ENCODE peak calls at places on chromosomes 5 and 9, in six cellular contexts. J is SK-N-SH, I is GM23248, F is lower lobe of right lung, C is uterus, E is MM.1S. V is an unnamed sample. For H3K4me1, the result is how much of the 10 kb centered on the place peaks cover.

GRCh38 chr9:133148351-133149129 is 15.2 kb downstream of the GBGT1 start:
- DNase-seq in J (peak), I (peak), F (peak), C (peak), E (peak), V (peak)

GRCh38 chr9:132995906-132996305 is 17.4 kb downstream of the GFI1B start:
- DNase-seq in J (peak), I (no peak), F (no peak), C (no peak), E (no peak), V (no peak)

GRCh38 chr9:38619556-38620447 is 594 bp downstream of the ANKRD18A start:
- DNase-seq in J (peak), I (peak), F (peak), C (no peak), E (peak), V (peak)

GRCh38 chr5:87411586-87412416 is 929 bp downstream of the CCNH start:
- DNase-seq in J (peak), I (peak), F (no peak), C (no peak), E (peak), V (no peak)

GRCh38 chr5:125059255-125060050 is 313.0 kb upstream of the ZNF608 start:
- DNase-seq in J (no peak), I (no peak), F (no peak), C (no peak), E (no peak), V (no peak)

GRCh38 chr5:115209279-115209678 is 39.6 kb upstream of the TRIM36 start:
- DNase-seq in J (no peak), I (no peak), F (no peak), C (no peak), E (peak), V (no peak)

GRCh38 chr5:130720355-130720754 is 444.7 kb downstream of the HINT1 start:
- DNase-seq in J (peak), I (peak), F (no peak), C (no peak), E (no peak), V (no peak)

GRCh38 chr9:133160742-133161541 is 2.8 kb downstream of the GBGT1 start:
- DNase-seq in J (peak), I (peak), F (peak), C (peak), E (peak), V (peak)

GRCh38 chr5:124986667-124987066 is 240.2 kb upstream of the ZNF608 start:
- DNase-seq in J (no peak), I (no peak), F (no peak), C (no peak), E (no peak), V (no peak)

GRCh38 chr5:55691265-55692105 is 20.6 kb downstream of the SLC38A9 start:
- DNase-seq in J (peak), I (peak), F (no peak), C (no peak), E (peak), V (no peak)

GRCh38 chr9:73684601-73685000 is 532.9 kb downstream of the ANXA1 start:
- DNase-seq in J (no peak), I (peak), F (no peak), C (no peak), E (no peak), V (no peak)

GRCh38 chr5:174687503-174687902 is 36.9 kb upstream of the MSX2 start:
- DNase-seq in J (no peak), I (no peak), F (no peak), C (no peak), E (no peak), V (no peak)

GRCh38 chr5:109836280-109836679 is 146.6 kb downstream of the MAN2A1 start:
- DNase-seq in J (no peak), I (no peak), F (no peak), C (no peak), E (no peak), V (no peak)

GRCh38 chr5:1135696-1136525 is 24.0 kb upstream of the SLC12A7 start:
- DNase-seq in J (no peak), I (no peak), F (no peak), C (no peak), E (no peak), V (no peak)

GRCh38 chr5:36657563-36657995 is 51.2 kb downstream of the SLC1A3 start:
- DNase-seq in J (no peak), I (peak), F (no peak), C (peak), E (no peak), V (no peak)

GRCh38 chr5:124393564-124394379 is 352.7 kb downstream of the ZNF608 start:
- DNase-seq in J (no peak), I (no peak), F (no peak), C (no peak), E (no peak), V (no peak)

GRCh38 chr5:78754655-78755054 is 106.1 kb upstream of the LHFPL2 start:
- DNase-seq in J (no peak), I (no peak), F (no peak), C (no peak), E (no peak), V (no peak)

GRCh38 chr5:1349246-1349645 is 4.3 kb upstream of the CLPTM1L start:
- DNase-seq in J (no peak), I (no peak), F (no peak), C (no peak), E (no peak), V (peak)

GRCh38 chr9:38142201-38142600 is 73.2 kb upstream of the SHB start:
- DNase-seq in J (no peak), I (peak), F (no peak), C (no peak), E (no peak), V (no peak)

GRCh38 chr5:135135530-135136201 is 101.6 kb upstream of the PITX1 start:
- DNase-seq in J (no peak), I (peak), F (peak), C (no peak), E (no peak), V (peak)

GRCh38 chr5:175344331-175345200 is 99.4 kb downstream of the DRD1 start:
- DNase-seq in J (no peak), I (peak), F (no peak), C (no peak), E (no peak), V (no peak)

GRCh38 chr9:121281614-121282291 is 13.8 kb downstream of the GSN start:
- DNase-seq in J (no peak), I (peak), F (peak), C (peak), E (no peak), V (peak)

GRCh38 chr5:122151640-122152039 is 22.3 kb downstream of the ZNF474 start:
- DNase-seq in J (no peak), I (peak), F (no peak), C (no peak), E (no peak), V (no peak)

GRCh38 chr9:38286357-38286756 is 106.1 kb upstream of the ALDH1B1 start:
- DNase-seq in J (no peak), I (no peak), F (no peak), C (no peak), E (no peak), V (no peak)

GRCh38 chr5:181005791-181006190 is 17.1 kb downstream of the BTNL3 start:
- DNase-seq in J (no peak), I (no peak), F (no peak), C (no peak), E (no peak), V (no peak)

GRCh38 chr5:73437126-73438047 is 11.2 kb downstream of the FOXD1 start:
- DNase-seq in J (peak), I (peak), F (no peak), C (no peak), E (peak), V (peak)

GRCh38 chr5:180291943-180292831 is at the start of gene MAPK9:
- DNase-seq in J (peak), I (peak), F (peak), C (peak), E (peak), V (peak)

GRCh38 chr9:12817702-12818101 is 42.9 kb downstream of the LURAP1L start:
- DNase-seq in J (no peak), I (peak), F (peak), C (no peak), E (no peak), V (peak)

GRCh38 chr9:70490478-70490877 is 76.0 kb upstream of the KLF9 start:
- DNase-seq in J (no peak), I (no peak), F (no peak), C (no peak), E (no peak), V (no peak)

GRCh38 chr9:84436386-84437114 is 96.0 kb upstream of the SLC28A3 start:
- DNase-seq in J (no peak), I (no peak), F (no peak), C (no peak), E (no peak), V (no peak)

GRCh38 chr5:124905256-124905655 is 158.8 kb upstream of the ZNF608 start:
- DNase-seq in J (no peak), I (no peak), F (no peak), C (no peak), E (no peak), V (no peak)

GRCh38 chr9:82513242-82513750 is 524.7 kb downstream of the SPATA31D1 start:
- DNase-seq in J (no peak), I (peak), F (no peak), C (peak), E (no peak), V (no peak)

GRCh38 chr9:91116711-91117110 is 245.0 kb downstream of the AUH start:
- DNase-seq in J (no peak), I (no peak), F (no peak), C (no peak), E (no peak), V (no peak)

GRCh38 chr9:95157491-95158151 is 159.9 kb downstream of the FANCC start:
- DNase-seq in J (peak), I (peak), F (no peak), C (peak), E (no peak), V (no peak)

DNA sequence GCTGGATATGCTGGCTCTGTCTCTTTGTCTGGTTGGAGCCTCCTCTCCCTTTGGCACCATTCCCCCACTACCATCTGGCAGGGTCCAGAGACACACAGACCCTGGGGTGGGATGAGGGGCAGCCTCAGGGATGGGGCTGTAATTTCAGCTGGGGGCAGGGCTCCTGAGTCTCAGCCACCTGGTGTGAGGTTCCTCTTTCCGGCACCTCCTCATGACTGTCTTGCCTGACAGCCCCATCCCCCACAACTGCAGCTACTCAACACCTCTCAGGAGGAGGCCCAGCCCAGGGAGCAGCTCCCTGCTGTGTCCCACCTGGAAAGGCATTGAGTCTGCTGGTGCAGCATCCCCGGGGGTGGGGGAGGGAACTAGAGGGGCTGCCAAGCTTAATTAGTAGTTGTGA is 11.7 kb upstream of the RPS14 start:
- DNase-seq in J (no peak), I (no peak), F (peak), C (no peak), E (peak), V (no peak)
- H3K4me1 ChIP-seq in J (under half), I (under half), F (under half), C (under half), E (under half), V (under half)

DNA sequence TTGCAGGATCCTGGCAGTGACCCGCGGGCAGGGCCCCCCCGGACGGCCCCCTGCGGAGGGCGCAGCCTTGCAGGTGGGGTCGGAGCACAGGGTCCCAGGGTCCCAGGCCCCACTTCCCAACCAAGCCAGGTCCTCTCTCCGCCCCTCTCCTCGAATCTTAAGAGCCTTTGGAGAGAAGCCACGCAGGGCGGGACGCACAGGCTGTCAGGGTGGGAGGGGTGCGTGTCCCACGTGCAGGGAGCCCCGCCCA is 18.4 kb upstream of the EGFL7 start:
- DNase-seq in J (no peak), I (peak), F (peak), C (no peak), E (no peak), V (peak)
- H3K4me3 ChIP-seq in J (no peak), I (peak), F (peak), C (peak), E (no peak), V (no peak)

GRCh38 chr5:177353093-177353492 is 1.6 kb upstream of the LMAN2 start:
- DNase-seq in J (no peak), I (no peak), F (no peak), C (no peak), E (no peak), V (no peak)
- H3K4me1 ChIP-seq in J (under half), I (under half), F (under half), C (under half), E (under half), V (under half)

GRCh38 chr5:6910950-6911349 is 197.7 kb downstream of the TENT4A start:
- DNase-seq in J (no peak), I (peak), F (no peak), C (no peak), E (no peak), V (no peak)

GRCh38 chr5:6915574-6915973 is 202.3 kb downstream of the TENT4A start:
- DNase-seq in J (no peak), I (no peak), F (no peak), C (no peak), E (no peak), V (no peak)

DNA sequence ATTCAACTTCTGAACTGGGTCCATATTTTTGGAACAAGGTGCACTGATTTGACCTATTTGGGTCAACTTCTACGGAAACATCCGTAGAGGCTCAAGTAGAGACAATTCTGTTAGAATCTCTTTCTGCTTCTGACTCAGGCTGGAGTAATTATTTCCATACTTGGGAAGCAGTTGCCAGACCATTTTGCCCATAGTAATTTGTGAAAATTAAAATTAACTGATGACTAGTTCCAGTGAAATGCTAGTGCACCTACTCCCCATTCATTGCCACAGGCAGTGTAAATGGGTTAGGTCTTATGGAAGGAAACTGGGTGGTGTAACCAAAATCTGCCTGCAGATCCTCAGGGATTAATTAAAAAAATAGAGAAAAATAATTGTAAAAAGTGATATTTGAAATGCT is 201.1 kb downstream of the TENT4A start:
- DNase-seq in J (no peak), I (peak), F (no peak), C (no peak), E (no peak), V (no peak)
- H3K4me3 ChIP-seq in J (no peak), I (no peak), F (no peak), C (no peak), E (no peak), V (no peak)

DNA sequence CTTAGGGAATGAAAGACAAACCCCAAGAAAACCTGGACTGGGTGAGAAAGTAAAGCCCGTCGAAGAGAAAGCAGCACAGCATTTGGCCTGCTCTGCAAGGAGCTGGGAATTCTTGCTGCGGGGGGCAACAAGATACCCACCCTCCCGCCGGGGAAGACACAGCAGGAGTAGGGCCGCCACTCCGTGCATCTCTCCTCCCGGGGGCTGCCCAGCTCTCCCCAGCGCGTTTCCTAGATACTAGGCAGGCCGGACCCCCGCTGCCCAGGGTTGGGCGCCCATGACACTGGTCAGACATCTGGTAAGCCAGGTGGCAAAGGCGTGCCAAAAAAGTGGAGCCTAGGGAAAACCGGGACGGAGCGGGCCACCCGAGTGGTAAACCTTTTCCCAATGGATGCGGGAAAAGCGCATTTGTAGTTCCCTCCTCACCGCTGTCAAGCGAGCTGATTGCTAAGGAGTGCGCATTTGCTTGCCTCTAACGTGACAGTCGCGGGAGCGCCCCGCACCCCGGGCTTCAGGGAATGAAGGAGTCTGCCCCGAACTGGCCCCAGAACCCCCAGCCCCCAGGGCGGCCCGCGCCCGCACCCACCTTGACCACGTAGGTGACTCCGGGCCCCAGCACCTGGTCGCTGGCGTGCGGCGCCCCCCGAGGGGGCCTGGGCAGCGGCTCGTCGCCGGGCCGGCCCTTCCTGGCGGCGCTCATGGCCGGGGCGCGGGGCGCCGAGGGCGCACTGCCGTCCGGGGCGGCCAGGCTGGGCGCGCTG is 1.0 kb downstream of the SHC3 start:
- DNase-seq in J (peak), I (peak), F (no peak), C (no peak), E (no peak), V (peak)
- H3K4me1 ChIP-seq in J (under half), I (under half), F (under half), C (under half), E (under half), V (under half)

GRCh38 chr9:137298983-137299521 is 3.0 kb downstream of the NRARP start:
- DNase-seq in J (no peak), I (no peak), F (no peak), C (no peak), E (no peak), V (no peak)
- H3K4me3 ChIP-seq in J (no peak), I (no peak), F (peak), C (no peak), E (no peak), V (peak)

DNA sequence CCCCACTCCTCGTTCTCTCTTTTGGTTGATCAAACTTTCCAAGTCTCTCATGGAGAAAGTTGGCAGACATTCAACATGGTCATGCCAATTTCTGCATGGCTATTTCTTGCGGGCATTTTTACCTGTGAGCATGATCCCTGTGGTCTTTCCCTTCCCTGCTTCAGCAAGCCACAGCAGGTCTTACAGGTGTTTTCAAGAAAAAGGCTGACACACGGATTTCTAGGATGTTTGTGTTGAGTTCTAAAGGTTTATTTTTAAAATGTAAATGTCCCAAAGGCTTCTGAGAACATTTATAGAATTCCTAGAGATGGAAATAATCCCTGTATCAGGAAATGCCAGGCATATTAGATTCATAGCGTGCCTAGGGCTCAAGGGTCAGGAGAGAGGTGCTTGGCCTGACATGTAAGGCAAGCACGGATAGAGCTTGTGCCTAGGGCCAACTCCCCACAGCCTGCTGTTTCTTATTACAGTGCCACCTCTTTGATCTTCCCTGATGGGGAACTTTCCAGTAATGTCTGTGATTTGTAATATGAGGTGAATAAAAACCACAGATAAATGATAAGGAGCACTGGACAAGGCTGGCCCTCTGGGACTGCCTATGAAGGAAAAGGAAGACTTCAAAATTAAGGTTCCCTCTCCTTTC is 79.8 kb downstream of the MUSK start:
- DNase-seq in J (no peak), I (no peak), F (no peak), C (no peak), E (no peak), V (no peak)
- H3K4me1 ChIP-seq in J (under half), I (half or more), F (under half), C (under half), E (under half), V (under half)